ENCODE peak calls at places on chromosomes 12 and 14, in five cellular contexts. N is SK-N-DZ, Z is AG04450, G is COLO829, U is pons. J is an unnamed sample.

GRCh38 chr12:123942277-123942653 is 30.4 kb downstream of the CCDC92 start:
- DNase-seq in N (no peak), Z (peak), G (no peak), U (no peak), J (peak)

GRCh38 chr12:108519558-108519957 is 4.5 kb downstream of the FICD start:
- DNase-seq in N (no peak), Z (no peak), G (no peak), U (no peak), J (no peak)

GRCh38 chr14:55245657-55246268 is 25.5 kb upstream of the FBXO34 start:
- DNase-seq in N (no peak), Z (no peak), G (no peak), U (peak), J (no peak)

GRCh38 chr12:18982226-18982949 is 147.1 kb upstream of the PLEKHA5 start:
- DNase-seq in N (no peak), Z (no peak), G (no peak), U (no peak), J (no peak)

GRCh38 chr12:132393991-132394949 is 64.9 kb upstream of the GALNT9 start:
- DNase-seq in N (no peak), Z (no peak), G (no peak), U (no peak), J (no peak)

GRCh38 chr12:116759783-116760581 is 21.9 kb downstream of the RNFT2 start:
- DNase-seq in N (no peak), Z (no peak), G (no peak), U (no peak), J (no peak)

GRCh38 chr14:65225299-65226159 is 123.2 kb upstream of the MAX start:
- DNase-seq in N (peak), Z (no peak), G (no peak), U (no peak), J (no peak)

GRCh38 chr14:51724650-51725049 is 72.9 kb downstream of the FRMD6 start:
- DNase-seq in N (no peak), Z (no peak), G (no peak), U (no peak), J (no peak)

GRCh38 chr12:112967306-112967705 is 11.0 kb upstream of the OAS2 start:
- DNase-seq in N (no peak), Z (no peak), G (no peak), U (no peak), J (no peak)

GRCh38 chr14:33709286-33709685 is 241.6 kb downstream of the EGLN3 start:
- DNase-seq in N (no peak), Z (no peak), G (no peak), U (no peak), J (no peak)

GRCh38 chr12:110245278-110245868 is 35.7 kb upstream of the ATP2A2 start:
- DNase-seq in N (no peak), Z (no peak), G (no peak), U (no peak), J (no peak)

GRCh38 chr12:108302471-108303311 is 36.4 kb downstream of the CMKLR1 start:
- DNase-seq in N (no peak), Z (no peak), G (no peak), U (no peak), J (no peak)

GRCh38 chr14:68779761-68780323 is 13.0 kb downstream of the ZFP36L1 start:
- DNase-seq in N (no peak), Z (no peak), G (no peak), U (no peak), J (peak)

GRCh38 chr14:68824517-68825347 is 31.9 kb upstream of the ZFP36L1 start:
- DNase-seq in N (peak), Z (no peak), G (peak), U (peak), J (no peak)

GRCh38 chr14:61290686-61291085 is 9.5 kb upstream of the TMEM30B start:
- DNase-seq in N (no peak), Z (no peak), G (no peak), U (no peak), J (no peak)

J was measured in retinal pigment epithelial cell.